ENCODE peak calls at places on chromosome 18, in seven cellular contexts. One of them, this sample, is unnamed.
A peak's percentile ranks its signal among the peaks of the same experiment; 100 is the strongest.

GRCh38 chr18:8615397-8616025 is 6.3 kb downstream of the RAB12 start:
- DNase-seq in cardiac fibroblast: peak; percentile 91
- DNase-seq in Caco-2: no peak
- DNase-seq in AG04449: peak; percentile 83
- DNase-seq in HFF-Myc: peak; percentile 90
- DNase-seq in esophagus squamous epithelium: no peak
- DNase-seq in stomach: no peak
- DNase-seq in this sample: peak; percentile 87

GRCh38 chr18:67731853-67732252 is 215.3 kb upstream of the DSEL start:
- DNase-seq in cardiac fibroblast: peak; percentile 69
- DNase-seq in Caco-2: no peak
- DNase-seq in AG04449: no peak
- DNase-seq in HFF-Myc: no peak
- DNase-seq in esophagus squamous epithelium: no peak
- DNase-seq in stomach: no peak
- DNase-seq in this sample: peak; percentile 85

GRCh38 chr18:46478796-46479195 is 178.2 kb downstream of the LOXHD1 start:
- DNase-seq in cardiac fibroblast: no peak
- DNase-seq in Caco-2: no peak
- DNase-seq in AG04449: no peak
- DNase-seq in HFF-Myc: no peak
- DNase-seq in esophagus squamous epithelium: no peak
- DNase-seq in stomach: no peak
- DNase-seq in this sample: no peak

GRCh38 chr18:54689319-54689718 is 98.3 kb downstream of the DYNAP start:
- DNase-seq in cardiac fibroblast: no peak
- DNase-seq in Caco-2: no peak
- DNase-seq in AG04449: no peak
- DNase-seq in HFF-Myc: no peak
- DNase-seq in esophagus squamous epithelium: no peak
- DNase-seq in stomach: no peak
- DNase-seq in this sample: no peak

GRCh38 chr18:79903787-79904356 is 47.6 kb downstream of the SLC66A2 start:
- DNase-seq in cardiac fibroblast: no peak
- DNase-seq in Caco-2: no peak
- DNase-seq in AG04449: no peak
- DNase-seq in HFF-Myc: no peak
- DNase-seq in esophagus squamous epithelium: no peak
- DNase-seq in stomach: no peak
- DNase-seq in this sample: no peak

GRCh38 chr18:58255701-58256311 is 211.8 kb downstream of the NEDD4L start:
- DNase-seq in cardiac fibroblast: no peak
- DNase-seq in Caco-2: no peak
- DNase-seq in AG04449: no peak
- DNase-seq in HFF-Myc: no peak
- DNase-seq in esophagus squamous epithelium: no peak
- DNase-seq in stomach: no peak
- DNase-seq in this sample: no peak

GRCh38 chr18:50836521-50836957 is 16.7 kb upstream of the MRO start:
- DNase-seq in cardiac fibroblast: peak; percentile 64
- DNase-seq in Caco-2: no peak
- DNase-seq in AG04449: no peak
- DNase-seq in HFF-Myc: no peak
- DNase-seq in esophagus squamous epithelium: no peak
- DNase-seq in stomach: no peak
- DNase-seq in this sample: peak; percentile 81

GRCh38 chr18:44039826-44040225 is 640.9 kb upstream of the SETBP1 start:
- DNase-seq in cardiac fibroblast: no peak
- DNase-seq in Caco-2: no peak
- DNase-seq in AG04449: no peak
- DNase-seq in HFF-Myc: no peak
- DNase-seq in esophagus squamous epithelium: no peak
- DNase-seq in stomach: no peak
- DNase-seq in this sample: no peak

GRCh38 chr18:78376036-78376435 is 603.6 kb upstream of the SALL3 start:
- DNase-seq in cardiac fibroblast: no peak
- DNase-seq in Caco-2: no peak
- DNase-seq in AG04449: no peak
- DNase-seq in HFF-Myc: no peak
- DNase-seq in esophagus squamous epithelium: no peak
- DNase-seq in stomach: no peak
- DNase-seq in this sample: no peak

GRCh38 chr18:48896875-48897511 is 53.8 kb downstream of the SMAD7 start:
- DNase-seq in cardiac fibroblast: peak; percentile 48
- DNase-seq in Caco-2: peak; percentile 39
- DNase-seq in AG04449: no peak
- DNase-seq in HFF-Myc: peak; percentile 32
- DNase-seq in esophagus squamous epithelium: no peak
- DNase-seq in stomach: peak; percentile 63
- DNase-seq in this sample: peak; percentile 22

GRCh38 chr18:55477537-55478300 is 110.3 kb downstream of the TCF4 start:
- DNase-seq in cardiac fibroblast: peak; percentile 73
- DNase-seq in Caco-2: no peak
- DNase-seq in AG04449: no peak
- DNase-seq in HFF-Myc: no peak
- DNase-seq in esophagus squamous epithelium: no peak
- DNase-seq in stomach: no peak
- DNase-seq in this sample: peak; percentile 65

GRCh38 chr18:7879717-7880116 is 312.6 kb downstream of the PTPRM start:
- DNase-seq in cardiac fibroblast: no peak
- DNase-seq in Caco-2: no peak
- DNase-seq in AG04449: no peak
- DNase-seq in HFF-Myc: no peak
- DNase-seq in esophagus squamous epithelium: no peak
- DNase-seq in stomach: no peak
- DNase-seq in this sample: no peak

GRCh38 chr18:44602380-44602779 is 78.3 kb upstream of the SETBP1 start:
- DNase-seq in cardiac fibroblast: peak; percentile 51
- DNase-seq in Caco-2: no peak
- DNase-seq in AG04449: no peak
- DNase-seq in HFF-Myc: peak; percentile 82
- DNase-seq in esophagus squamous epithelium: no peak
- DNase-seq in stomach: no peak
- DNase-seq in this sample: peak; percentile 75

GRCh38 chr18:76480913-76481312 is 14.1 kb downstream of the ZNF516 start:
- DNase-seq in cardiac fibroblast: no peak
- DNase-seq in Caco-2: no peak
- DNase-seq in AG04449: no peak
- DNase-seq in HFF-Myc: no peak
- DNase-seq in esophagus squamous epithelium: no peak
- DNase-seq in stomach: no peak
- DNase-seq in this sample: no peak

DNA sequence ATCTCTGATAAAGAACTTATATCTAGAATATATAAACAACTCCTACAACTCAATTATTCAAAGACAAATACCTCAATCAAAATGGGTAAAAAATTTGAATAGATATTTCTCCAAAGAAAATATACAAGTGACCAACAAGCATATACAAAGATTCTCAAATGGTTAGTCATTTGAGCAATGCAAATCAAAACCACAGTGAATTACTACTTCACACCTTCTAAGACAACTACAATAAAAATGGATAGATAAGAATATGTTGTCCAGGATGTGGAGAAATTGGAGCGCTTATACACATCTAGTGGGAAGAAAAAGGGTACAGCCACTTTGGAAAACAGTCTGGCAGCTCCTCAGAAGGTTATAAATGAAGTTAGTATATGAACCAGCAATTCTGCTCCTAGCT is 332.9 kb downstream of the TGIF1 start:
- DNase-seq in cardiac fibroblast: no peak
- DNase-seq in Caco-2: no peak
- DNase-seq in AG04449: no peak
- DNase-seq in HFF-Myc: no peak
- DNase-seq in esophagus squamous epithelium: no peak
- DNase-seq in stomach: no peak
- DNase-seq in this sample: no peak
- TF ChIP-seq CTCF in cardiac fibroblast: no peak
- TF ChIP-seq CTCF in Caco-2: no peak
- TF ChIP-seq CTCF in AG04449: no peak
- TF ChIP-seq CTCF in HFF-Myc: no peak
- TF ChIP-seq CTCF in esophagus squamous epithelium: no peak
- TF ChIP-seq CTCF in stomach: no peak
- TF ChIP-seq CTCF in this sample: no peak

GRCh38 chr18:61991836-61992235 is 99.0 kb upstream of the RNF152 start:
- DNase-seq in cardiac fibroblast: peak; percentile 15
- DNase-seq in Caco-2: no peak
- DNase-seq in AG04449: no peak
- DNase-seq in HFF-Myc: no peak
- DNase-seq in esophagus squamous epithelium: no peak
- DNase-seq in stomach: no peak
- DNase-seq in this sample: no peak
- H3K4me3 ChIP-seq in cardiac fibroblast: no peak overlapping the region
- H3K4me3 ChIP-seq in Caco-2: no peak overlapping the region
- H3K4me3 ChIP-seq in AG04449: no peak overlapping the region
- H3K4me3 ChIP-seq in HFF-Myc: no peak overlapping the region
- H3K4me3 ChIP-seq in esophagus squamous epithelium: no peak overlapping the region
- H3K4me3 ChIP-seq in stomach: no peak overlapping the region
- H3K4me3 ChIP-seq in this sample: no peak overlapping the region

DNA sequence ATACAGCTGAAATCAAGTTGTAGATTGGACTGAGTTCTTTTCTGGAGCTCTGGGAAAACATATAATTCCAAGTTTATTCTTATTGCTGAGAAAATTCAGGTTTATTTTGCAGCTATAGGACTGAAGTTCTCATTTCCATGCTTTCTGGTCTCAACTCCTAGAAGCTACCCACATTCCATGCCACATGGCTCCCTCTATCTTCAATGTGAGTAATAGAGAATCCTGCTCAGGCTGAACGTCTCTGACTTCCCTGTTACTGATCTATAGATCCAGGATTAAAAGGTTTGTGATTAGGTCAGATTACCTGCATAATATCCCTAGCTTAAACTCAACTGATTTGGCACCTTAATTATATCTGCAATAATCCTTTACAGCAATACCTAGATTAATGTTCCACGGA is 453.8 kb upstream of the MC4R start:
- DNase-seq in cardiac fibroblast: no peak
- DNase-seq in Caco-2: no peak
- DNase-seq in AG04449: no peak
- DNase-seq in HFF-Myc: no peak
- DNase-seq in esophagus squamous epithelium: no peak
- DNase-seq in stomach: no peak
- DNase-seq in this sample: no peak
- TF ChIP-seq CTCF in cardiac fibroblast: no peak
- TF ChIP-seq CTCF in Caco-2: no peak
- TF ChIP-seq CTCF in AG04449: peak; percentile 6
- TF ChIP-seq CTCF in HFF-Myc: no peak
- TF ChIP-seq CTCF in esophagus squamous epithelium: no peak
- TF ChIP-seq CTCF in stomach: no peak
- TF ChIP-seq CTCF in this sample: peak; percentile 45

DNA sequence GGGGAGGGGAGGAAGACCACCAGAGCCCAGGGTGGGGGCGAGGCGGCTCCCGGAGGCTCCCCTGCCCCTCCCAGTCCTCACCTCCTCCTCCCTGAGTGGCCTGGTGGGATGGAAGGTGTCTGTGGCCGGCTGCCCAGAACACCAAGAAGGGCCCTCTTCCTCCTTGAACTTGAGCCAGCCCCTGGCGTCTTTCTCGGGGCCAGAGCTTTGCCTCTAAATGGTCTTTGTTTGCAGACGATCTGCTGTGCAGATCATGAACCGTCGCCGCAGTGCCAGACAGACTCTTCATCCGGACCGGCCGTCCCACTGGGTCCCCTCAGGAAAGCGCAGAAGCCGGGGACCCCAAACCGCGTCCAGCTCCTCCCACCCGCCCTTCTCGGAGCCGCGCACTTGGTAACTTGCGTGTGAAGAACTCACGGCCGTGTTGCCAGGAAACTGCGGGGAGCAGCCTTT is 41.2 kb downstream of the PTGR3 start:
- DNase-seq in cardiac fibroblast: no peak
- DNase-seq in Caco-2: no peak
- DNase-seq in AG04449: no peak
- DNase-seq in HFF-Myc: no peak
- DNase-seq in esophagus squamous epithelium: no peak
- DNase-seq in stomach: no peak
- DNase-seq in this sample: no peak
- H3K4me3 ChIP-seq in cardiac fibroblast: no peak overlapping the region
- H3K4me3 ChIP-seq in Caco-2: no peak overlapping the region
- H3K4me3 ChIP-seq in AG04449: no peak overlapping the region
- H3K4me3 ChIP-seq in HFF-Myc: no peak overlapping the region
- H3K4me3 ChIP-seq in esophagus squamous epithelium: peak overlapping the region; percentile 6
- H3K4me3 ChIP-seq in stomach: no peak overlapping the region
- H3K4me3 ChIP-seq in this sample: no peak overlapping the region

GRCh38 chr18:24799176-24799575 is 338.7 kb downstream of the HRH4 start:
- DNase-seq in cardiac fibroblast: no peak
- DNase-seq in Caco-2: no peak
- DNase-seq in AG04449: no peak
- DNase-seq in HFF-Myc: no peak
- DNase-seq in esophagus squamous epithelium: no peak
- DNase-seq in stomach: no peak
- DNase-seq in this sample: no peak
- TF ChIP-seq CTCF in cardiac fibroblast: no peak
- TF ChIP-seq CTCF in Caco-2: no peak
- TF ChIP-seq CTCF in AG04449: peak; percentile 3
- TF ChIP-seq CTCF in HFF-Myc: peak; percentile 8
- TF ChIP-seq CTCF in esophagus squamous epithelium: no peak
- TF ChIP-seq CTCF in stomach: no peak
- TF ChIP-seq CTCF in this sample: no peak

DNA sequence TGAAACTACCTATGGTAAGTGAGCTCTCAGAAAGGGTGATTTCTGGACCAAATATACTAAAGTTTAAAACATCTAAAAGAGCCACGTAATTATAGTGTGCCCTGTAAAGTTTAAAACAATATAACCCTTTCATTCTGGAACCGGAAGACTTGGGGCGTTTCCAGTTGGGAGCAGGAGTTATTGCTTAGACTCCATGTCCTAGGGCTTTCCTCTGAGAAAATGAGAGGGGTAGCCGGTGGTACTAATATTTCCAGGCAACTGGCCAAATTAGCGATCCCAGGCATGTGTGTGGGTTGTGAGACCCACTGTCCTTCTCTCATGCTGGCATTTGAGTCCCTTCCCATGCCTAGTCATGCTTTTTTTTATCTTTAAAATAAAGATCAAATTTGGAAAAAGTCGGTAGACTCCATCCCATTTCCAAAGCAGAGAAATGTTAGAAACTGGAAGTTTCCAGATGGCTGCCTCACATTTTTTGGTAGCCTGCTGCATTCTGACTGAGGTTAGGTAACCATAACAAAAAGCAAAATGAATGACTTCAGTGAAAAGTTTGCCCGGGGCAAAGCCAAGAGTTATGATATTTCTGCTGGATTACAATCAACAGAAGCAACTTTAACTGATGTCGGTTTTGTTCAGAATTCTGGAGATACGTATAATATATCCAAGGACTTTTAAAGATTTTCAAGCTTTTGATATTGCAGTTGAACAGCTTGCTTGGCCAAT is 227.4 kb downstream of the SS18 start:
- DNase-seq in cardiac fibroblast: no peak
- DNase-seq in Caco-2: no peak
- DNase-seq in AG04449: no peak
- DNase-seq in HFF-Myc: no peak
- DNase-seq in esophagus squamous epithelium: no peak
- DNase-seq in stomach: no peak
- DNase-seq in this sample: peak; percentile 35
- H3K4me3 ChIP-seq in cardiac fibroblast: no peak overlapping the region
- H3K4me3 ChIP-seq in Caco-2: no peak overlapping the region
- H3K4me3 ChIP-seq in AG04449: no peak overlapping the region
- H3K4me3 ChIP-seq in HFF-Myc: no peak overlapping the region
- H3K4me3 ChIP-seq in esophagus squamous epithelium: no peak overlapping the region
- H3K4me3 ChIP-seq in stomach: no peak overlapping the region
- H3K4me3 ChIP-seq in this sample: no peak overlapping the region

GRCh38 chr18:62991389-62991788 is 276.0 kb downstream of the PHLPP1 start:
- DNase-seq in cardiac fibroblast: no peak
- DNase-seq in Caco-2: no peak
- DNase-seq in AG04449: no peak
- DNase-seq in HFF-Myc: no peak
- DNase-seq in esophagus squamous epithelium: no peak
- DNase-seq in stomach: no peak
- DNase-seq in this sample: no peak
- TF ChIP-seq CTCF in cardiac fibroblast: no peak
- TF ChIP-seq CTCF in Caco-2: no peak
- TF ChIP-seq CTCF in AG04449: no peak
- TF ChIP-seq CTCF in HFF-Myc: no peak
- TF ChIP-seq CTCF in esophagus squamous epithelium: no peak
- TF ChIP-seq CTCF in stomach: no peak
- TF ChIP-seq CTCF in this sample: no peak